ENCODE peak calls at places on chromosomes 5 and 9, in eight cellular contexts. P, G, R, Q, H, X, D and W are unnamed samples.

GRCh38 chr5:14142202-14142855 is 813 bp upstream of the TRIO start:
- DNase-seq in Q (no peak), G (no peak), P (no peak), D (peak), H (peak), X (no peak), R (no peak), W (no peak)

GRCh38 chr5:39526914-39527477 is 102.2 kb upstream of the DAB2 start:
- DNase-seq in X (no peak), Q (no peak), R (no peak), H (no peak), P (no peak), D (peak), G (no peak), W (no peak)

GRCh38 chr5:8908055-8908683 is 637.7 kb downstream of the SEMA5A start:
- DNase-seq in R (peak), P (no peak), G (peak), X (no peak), Q (no peak), H (no peak), D (peak), W (no peak)

GRCh38 chr5:17113174-17113941 is 104.1 kb upstream of the BASP1 start:
- DNase-seq in R (peak), X (no peak), G (no peak), H (peak), Q (peak), P (no peak), D (peak), W (peak)

GRCh38 chr5:74648835-74649286 is 8.3 kb upstream of the ENC1 start:
- DNase-seq in X (no peak), G (no peak), D (peak), H (peak), R (peak), P (no peak), Q (no peak), W (no peak)

GRCh38 chr5:1507457-1507856 is 16.3 kb downstream of the LPCAT1 start:
- DNase-seq in Q (no peak), R (no peak), H (no peak), G (no peak), X (peak), D (no peak), P (no peak), W (no peak)

GRCh38 chr5:75055727-75056144 is 3.4 kb upstream of the GCNT4 start:
- DNase-seq in X (no peak), H (no peak), Q (peak), R (no peak), G (no peak), P (no peak), D (peak), W (no peak)

GRCh38 chr9:91837982-91838731 is 111.9 kb downstream of the ROR2 start:
- DNase-seq in G (no peak), X (peak), D (peak), P (no peak), R (peak), H (peak), Q (no peak), W (no peak)

GRCh38 chr9:16727452-16728127 is 142.9 kb downstream of the BNC2 start:
- DNase-seq in X (no peak), Q (no peak), R (no peak), P (no peak), D (peak), G (no peak), H (peak), W (no peak)

GRCh38 chr9:128005938-128006337 is 25.1 kb upstream of the EEIG1 start:
- DNase-seq in H (no peak), D (peak), Q (no peak), G (no peak), R (peak), P (no peak), X (peak), W (no peak)

GRCh38 chr5:171610686-171611085 is 174.9 kb upstream of the SMIM23 start:
- DNase-seq in Q (no peak), R (no peak), H (no peak), G (no peak), D (no peak), X (no peak), P (no peak), W (no peak)

GRCh38 chr9:20980713-20981481 is 50.5 kb downstream of the HACD4 start:
- DNase-seq in X (no peak), Q (peak), H (peak), R (peak), D (peak), P (no peak), G (no peak), W (peak)

GRCh38 chr5:20088361-20088760 is 100.4 kb upstream of the CDH18 start:
- DNase-seq in D (no peak), X (no peak), R (no peak), Q (no peak), P (no peak), G (no peak), H (peak), W (no peak)

GRCh38 chr5:126376443-126376842 is 46.8 kb upstream of the GRAMD2B start:
- DNase-seq in P (no peak), D (no peak), R (no peak), Q (no peak), G (no peak), X (no peak), H (no peak), W (no peak)

GRCh38 chr5:120734033-120734432 is 269.9 kb downstream of the PRR16 start:
- DNase-seq in X (no peak), G (no peak), R (no peak), P (no peak), H (no peak), Q (no peak), D (no peak), W (no peak)

GRCh38 chr9:113529336-113530009 is 65.9 kb downstream of the RGS3 start:
- DNase-seq in R (no peak), D (no peak), Q (no peak), P (no peak), X (peak), G (no peak), H (no peak), W (no peak)

GRCh38 chr5:135375040-135375439 is 24.0 kb downstream of the MACROH2A1 start:
- DNase-seq in G (no peak), H (no peak), R (no peak), Q (no peak), P (no peak), D (no peak), X (peak), W (no peak)

GRCh38 chr9:109499631-109500120 is 1.6 kb upstream of the PTPN3 start:
- DNase-seq in D (peak), G (peak), X (no peak), R (peak), Q (no peak), P (peak), H (no peak), W (no peak)

GRCh38 chr5:124746252-124746915 is at the start of gene ZNF608:
- DNase-seq in H (peak), P (no peak), D (peak), Q (no peak), R (peak), G (no peak), X (no peak), W (no peak)

GRCh38 chr9:89284076-89284475 is 26.9 kb upstream of the CKS2 start:
- DNase-seq in P (no peak), D (no peak), X (no peak), H (no peak), R (no peak), Q (no peak), G (no peak), W (no peak)

GRCh38 chr9:69785757-69786156 is 25.9 kb upstream of the PTAR1 start:
- DNase-seq in G (no peak), R (peak), X (no peak), Q (peak), P (no peak), D (peak), H (peak), W (no peak)

GRCh38 chr5:151092750-151093149 is 11.9 kb upstream of the TNIP1 start:
- DNase-seq in Q (peak), P (no peak), H (peak), G (no peak), D (peak), R (peak), X (no peak), W (no peak)

GRCh38 chr5:151094861-151095260 is 14.0 kb upstream of the TNIP1 start:
- DNase-seq in P (no peak), Q (no peak), D (peak), G (no peak), X (peak), H (peak), R (no peak), W (no peak)

GRCh38 chr5:151095341-151096000 is 14.6 kb upstream of the TNIP1 start:
- DNase-seq in X (no peak), D (peak), G (no peak), Q (no peak), P (no peak), R (no peak), H (peak), W (peak)

GRCh38 chr5:151094054-151094858 is 13.4 kb upstream of the TNIP1 start:
- DNase-seq in P (no peak), H (no peak), G (no peak), Q (no peak), D (peak), R (peak), X (peak), W (no peak)

GRCh38 chr5:151093476-151093889 is 12.6 kb upstream of the TNIP1 start:
- DNase-seq in X (no peak), P (no peak), R (peak), D (peak), Q (peak), G (no peak), H (peak), W (peak)
- TF ChIP-seq CTCF in X (peak), P (no peak), R (no peak), D (no peak), Q (no peak), G (no peak), H (no peak), W (no peak)

DNA sequence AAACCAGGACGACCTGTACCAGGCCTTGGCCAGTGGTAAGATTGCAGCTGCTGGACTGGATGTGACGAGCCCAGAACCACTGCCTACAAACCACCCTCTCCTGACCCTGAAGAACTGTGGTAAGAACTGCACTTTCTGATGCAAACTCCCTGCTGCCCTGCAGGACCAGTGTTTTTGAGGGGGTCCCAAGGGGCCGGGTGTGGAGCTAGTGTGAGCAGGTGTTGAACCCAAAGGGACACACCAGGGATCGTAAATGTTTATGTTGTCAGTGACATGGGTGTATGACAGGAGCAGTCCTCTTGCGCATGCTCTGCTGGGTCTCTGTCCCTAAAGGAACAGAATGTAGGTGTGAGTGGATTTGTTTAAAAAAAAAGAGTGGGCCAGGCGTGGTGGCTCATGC is 9.5 kb downstream of the GRHPR start:
- DNase-seq in X (no peak), R (no peak), D (no peak), P (no peak), H (no peak), G (no peak), Q (no peak), W (no peak)
- TF ChIP-seq CTCF in X (no peak), R (no peak), D (no peak), P (no peak), H (no peak), G (no peak), Q (no peak), W (no peak)

DNA sequence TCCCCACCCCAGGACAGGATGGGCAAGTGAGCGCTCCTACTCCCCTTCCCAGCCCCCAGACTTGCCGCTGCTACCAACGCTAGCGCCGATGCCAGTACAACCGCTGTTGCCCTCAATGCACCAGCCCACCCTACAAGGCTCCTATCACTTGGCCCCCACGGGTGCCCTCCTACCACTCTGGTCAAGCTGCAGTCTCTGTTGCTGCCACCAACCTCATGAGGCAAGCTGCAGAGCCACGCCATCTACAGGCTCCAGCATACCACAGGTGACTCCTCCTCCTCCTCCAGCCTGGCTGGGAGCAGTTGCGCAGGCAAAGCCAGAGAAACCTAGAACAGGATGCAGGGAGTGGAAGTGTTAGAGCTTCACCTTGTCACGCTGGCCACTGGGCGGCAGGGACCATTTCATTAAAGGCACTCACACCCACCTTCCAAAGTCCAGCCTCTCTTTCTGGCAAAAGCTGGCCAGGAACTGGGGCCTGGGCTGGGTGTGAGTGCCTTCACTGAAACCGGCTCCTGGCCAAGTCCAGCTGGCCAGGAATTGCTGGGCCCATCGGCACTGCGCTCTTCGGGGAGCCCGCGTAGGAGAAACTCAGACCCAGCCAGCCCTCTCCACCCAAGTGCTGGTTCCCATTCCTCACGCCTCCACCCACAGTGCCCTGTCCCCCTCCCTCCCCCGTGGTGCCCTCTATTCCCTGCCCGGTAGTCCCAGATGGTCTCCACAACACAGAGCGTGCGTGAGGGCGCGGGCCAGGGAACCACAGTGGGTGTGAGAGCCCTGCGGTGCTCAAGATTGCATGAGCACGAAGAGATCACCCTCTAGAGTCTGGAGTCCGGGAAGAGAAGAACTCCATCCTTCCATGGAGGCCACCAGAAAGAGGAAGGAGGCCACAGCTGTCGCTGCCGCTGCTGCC is 1.6 kb upstream of the PCAT7 start:
- DNase-seq in Q (no peak), R (peak), H (no peak), P (no peak), D (no peak), X (no peak), G (no peak), W (no peak)
- TF ChIP-seq CTCF in Q (no peak), R (peak), H (no peak), P (no peak), D (no peak), X (no peak), G (no peak), W (no peak)

DNA sequence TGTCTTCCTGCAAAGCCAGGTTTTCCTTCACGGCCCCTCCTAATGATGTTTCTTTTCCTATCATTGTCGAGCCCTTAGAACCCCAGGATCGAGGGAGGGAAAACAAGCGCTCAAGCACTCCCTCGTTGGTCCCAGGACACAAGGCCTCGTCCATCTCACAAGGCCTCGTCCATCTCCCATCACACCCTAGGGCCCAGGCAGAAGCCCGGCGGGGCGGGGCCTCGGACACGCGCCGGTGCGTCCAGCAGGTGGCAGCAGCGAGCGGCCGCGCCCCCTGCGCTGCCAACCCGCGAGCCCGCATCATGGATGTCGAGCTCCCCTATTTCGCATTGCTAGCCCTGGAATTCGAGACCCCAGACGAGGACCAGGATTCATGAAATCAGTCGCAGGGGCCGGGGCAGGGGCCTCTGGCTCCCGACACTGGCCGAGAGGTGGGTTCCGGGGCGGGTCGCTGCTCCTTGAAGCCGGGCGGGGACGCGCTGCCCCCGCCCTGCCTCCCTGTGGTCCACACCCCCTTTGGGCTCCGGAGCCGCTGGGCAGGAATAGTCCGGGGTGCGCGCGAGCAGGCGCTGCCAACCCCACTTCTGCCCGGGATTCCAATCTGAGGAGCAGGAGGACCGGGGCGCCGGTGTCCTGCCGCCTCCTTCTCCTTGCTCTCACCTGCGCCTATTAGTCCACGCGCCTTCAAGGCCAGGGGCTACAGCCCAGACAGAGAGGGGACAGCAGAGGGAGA is at the start of gene ABLIM3:
- DNase-seq in X (peak), H (peak), D (peak), G (peak), Q (no peak), R (peak), P (peak), W (no peak)
- TF ChIP-seq CTCF in X (peak), H (peak), D (peak), G (peak), Q (peak), R (peak), P (peak), W (peak)

DNA sequence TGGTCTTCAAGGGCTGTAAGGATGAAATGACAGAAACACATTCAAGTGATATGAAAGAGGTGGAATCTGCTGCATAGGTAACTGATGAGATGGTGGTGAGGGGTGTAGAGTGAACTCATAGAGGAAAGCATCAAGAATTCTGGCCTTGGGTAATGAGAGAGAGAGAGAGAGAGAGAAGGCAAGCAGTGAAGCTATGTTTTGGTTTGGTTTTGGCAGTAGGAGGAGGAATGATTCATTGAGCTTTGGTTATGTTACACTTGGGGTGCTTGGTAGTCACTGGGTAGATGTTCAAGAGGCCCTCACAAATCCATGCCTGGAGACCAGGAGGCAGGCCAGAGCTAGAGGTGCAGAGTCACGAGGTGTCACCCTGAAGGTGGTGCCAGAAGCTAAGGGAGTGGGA is 89.5 kb downstream of the EGFLAM start:
- DNase-seq in Q (no peak), D (no peak), P (no peak), X (no peak), G (no peak), H (no peak), R (no peak), W (no peak)
- TF ChIP-seq CTCF in Q (no peak), D (no peak), P (no peak), X (no peak), G (no peak), H (no peak), R (no peak), W (no peak)

DNA sequence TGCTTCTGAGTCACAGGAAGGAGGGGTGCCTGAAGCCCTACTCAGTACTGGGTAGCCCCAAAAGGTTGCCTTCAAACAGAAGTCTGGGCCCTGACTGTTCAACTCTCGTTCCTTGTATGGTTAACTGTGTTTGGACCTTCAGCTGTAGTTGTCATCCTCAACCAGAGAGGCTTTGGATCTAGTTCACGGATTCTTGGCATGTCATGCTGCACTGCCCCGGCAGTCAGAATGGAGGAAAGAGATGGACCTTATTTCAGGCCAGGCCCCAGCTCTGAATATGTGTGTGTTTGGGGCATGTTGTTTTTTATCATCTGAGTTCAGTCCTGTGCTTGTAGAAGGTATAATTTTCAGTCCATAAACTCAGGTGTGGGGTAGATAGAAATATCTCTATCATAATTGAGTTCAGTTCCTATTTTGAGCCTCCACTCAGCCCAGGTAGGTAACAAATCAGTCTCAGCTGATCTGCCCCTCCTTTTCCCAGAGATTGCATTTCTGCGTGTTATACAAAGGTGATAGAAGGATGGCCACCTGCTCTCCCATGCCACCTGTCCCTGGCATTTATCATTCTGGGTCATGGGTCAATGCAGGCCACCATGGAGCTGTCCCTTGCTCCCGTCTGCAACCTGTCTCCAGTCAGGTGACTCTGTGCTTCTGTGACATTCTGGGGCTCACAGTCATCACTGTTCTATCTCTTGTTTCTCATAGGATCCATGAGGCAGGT is 127.5 kb upstream of the CPEB4 start:
- DNase-seq in Q (no peak), D (no peak), H (no peak), X (no peak), P (no peak), R (no peak), G (no peak), W (no peak)
- TF ChIP-seq CTCF in Q (no peak), D (no peak), H (no peak), X (no peak), P (no peak), R (no peak), G (no peak), W (no peak)